ENCODE peak calls at places on chromosome 19, in five cellular contexts. Y is GM04503, J is NCI-H1436, K is body of pancreas, F is heart right ventricle. G is an unnamed sample.

GRCh38 chr19:3617463-3617862 is 9.1 kb downstream of the CACTIN start:
- DNase-seq in K (no peak), F (no peak), J (no peak), Y (no peak), G (no peak)

GRCh38 chr19:45613926-45614725 is 12.1 kb upstream of the GPR4 start:
- DNase-seq in J (no peak), Y (peak; percentile 77), F (no peak), K (no peak), G (no peak)

GRCh38 chr19:41264581-41265375 is 606 bp downstream of the HNRNPUL1 start:
- DNase-seq in J (peak; percentile 53), F (peak; percentile 61), K (peak; percentile 56), Y (no peak), G (peak; percentile 60)

GRCh38 chr19:46902402-46902766 is 41.6 kb downstream of the ARHGAP35 start:
- DNase-seq in F (no peak), Y (no peak), K (no peak), J (no peak), G (no peak)

GRCh38 chr19:46107371-46107770 is 17.1 kb downstream of the IGFL3 start:
- DNase-seq in Y (no peak), K (no peak), J (no peak), F (no peak), G (no peak)

GRCh38 chr19:45419396-45419795 is 4.3 kb downstream of the ERCC1 start:
- DNase-seq in F (no peak), J (no peak), Y (no peak), K (no peak), G (no peak)

GRCh38 chr19:4362871-4363545 is 19.6 kb downstream of the MPND start:
- DNase-seq in J (no peak), Y (no peak), F (no peak), K (no peak), G (no peak)

GRCh38 chr19:16496613-16496983 is 404 bp downstream of the C19orf44 start:
- DNase-seq in K (no peak), Y (peak; percentile 26), J (no peak), F (peak; percentile 37), G (no peak)

GRCh38 chr19:31560771-31561080 is 211.5 kb upstream of the TSHZ3 start:
- DNase-seq in F (no peak), J (no peak), Y (no peak), K (no peak), G (no peak)

GRCh38 chr19:15526408-15526807 is 18.1 kb downstream of the CYP4F22 start:
- DNase-seq in K (no peak), J (no peak), F (no peak), Y (no peak), G (no peak)

GRCh38 chr19:47047931-47048399 is 459 bp downstream of the TMEM160 start:
- DNase-seq in F (peak; percentile 86), K (peak; percentile 77), J (peak; percentile 80), Y (peak; percentile 75), G (peak; percentile 58)

GRCh38 chr19:38990949-38991697 is 15.6 kb upstream of the FBXO17 start:
- DNase-seq in J (no peak), Y (no peak), F (no peak), K (no peak), G (no peak)

GRCh38 chr19:58033741-58034475 is at the start of gene ZSCAN1:
- DNase-seq in Y (no peak), J (no peak), F (peak; percentile 93), K (peak; percentile 82), G (peak; percentile 22)

G was measured in activated T-cell treated with anti-CD3 and anti-CD28 coated beads, Interleukin-2, amount 50 U/mL, for 1 hour.